ENCODE peak calls at places on chromosomes 13 and 19, in four cellular contexts. Q is NCI-H1105, U is NCI-H446 treated with DMSO at 0.1 percent for 48 hours, W is T-helper 17 cell. I is an unnamed sample.

GRCh38 chr13:32846020-32846451 is 170.2 kb upstream of the KL start:
- DNase-seq in Q (no peak), U (no peak), W (no peak), I (no peak)

GRCh38 chr19:50495020-50495531 is 15.9 kb downstream of the JOSD2 start:
- DNase-seq in Q (no peak), U (no peak), W (no peak), I (no peak)

GRCh38 chr13:99150575-99151370 is 49.9 kb upstream of the UBAC2 start:
- DNase-seq in Q (no peak), U (no peak), W (no peak), I (peak; percentile 26)

GRCh38 chr13:24208314-24208713 is 47.8 kb downstream of the SPATA13 start:
- DNase-seq in Q (no peak), U (peak; percentile 46), W (no peak), I (no peak)

GRCh38 chr19:11446652-11447301 is 11.3 kb downstream of the PRKCSH start:
- DNase-seq in Q (no peak), U (no peak), W (peak; percentile 47), I (no peak)

GRCh38 chr13:113635048-113635420 is 23.0 kb downstream of the ATP4B start:
- DNase-seq in Q (no peak), U (no peak), W (no peak), I (no peak)

GRCh38 chr13:32428581-32429072 is 697 bp upstream of the N4BP2L1 start:
- DNase-seq in Q (no peak), U (no peak), W (no peak), I (no peak)

GRCh38 chr19:48344892-48345291 is 18.8 kb downstream of the TMEM143 start:
- DNase-seq in Q (no peak), U (no peak), W (no peak), I (no peak)

GRCh38 chr13:93740334-93740733 is 513.7 kb downstream of the GPC6 start:
- DNase-seq in Q (no peak), U (no peak), W (no peak), I (no peak)

GRCh38 chr13:24167666-24168391 is 7.3 kb downstream of the SPATA13 start:
- DNase-seq in Q (no peak), U (no peak), W (no peak), I (no peak)

GRCh38 chr13:29849731-29850212 is 645 bp downstream of the UBL3 start:
- DNase-seq in Q (peak; percentile 12), U (no peak), W (peak; percentile 16), I (no peak)

GRCh38 chr13:103803349-103803748 is 737.1 kb upstream of the SLC10A2 start:
- DNase-seq in Q (no peak), U (no peak), W (no peak), I (no peak)

GRCh38 chr19:57437931-57438330 is 2.8 kb downstream of the ZNF749 start:
- DNase-seq in Q (no peak), U (no peak), W (no peak), I (no peak)

GRCh38 chr13:76754414-76754813 is 131.8 kb downstream of the KCTD12 start:
- DNase-seq in Q (no peak), U (no peak), W (no peak), I (no peak)

GRCh38 chr13:95787356-95788099 is 110.6 kb downstream of the DNAJC3 start:
- DNase-seq in Q (no peak), U (no peak), W (no peak), I (no peak)

GRCh38 chr19:2636897-2637683 is 65.4 kb downstream of the GNG7 start:
- DNase-seq in Q (peak; percentile 17), U (no peak), W (peak; percentile 68), I (no peak)

GRCh38 chr19:13150919-13151604 is 851 bp downstream of the IER2 start:
- DNase-seq in Q (no peak), U (no peak), W (no peak), I (no peak)

GRCh38 chr13:78024996-78025395 is 106.4 kb upstream of the EDNRB start:
- DNase-seq in Q (no peak), U (no peak), W (no peak), I (no peak)

GRCh38 chr13:30394798-30395191 is 27.5 kb upstream of the UBE2L5 start:
- DNase-seq in Q (no peak), U (no peak), W (no peak), I (no peak)

GRCh38 chr13:46782066-46782465 is 14.9 kb downstream of the ESD start:
- DNase-seq in Q (no peak), U (no peak), W (no peak), I (no peak)

GRCh38 chr13:110541526-110541920 is 20.0 kb downstream of the RAB20 start:
- DNase-seq in Q (no peak), U (no peak), W (no peak), I (no peak)

GRCh38 chr19:45428385-45429231 is 4.9 kb upstream of the ERCC1 start:
- DNase-seq in Q (no peak), U (no peak), W (no peak), I (no peak)

I was measured in HS-27A.